ENCODE peak calls at places on chromosomes 11 and 22, in four cellular contexts. One of them, this sample, is unnamed.

GRCh38 chr11:92714111-92714510 is 255.3 kb upstream of the MTNR1B start:
- DNase-seq in IMR-90: no peak
- DNase-seq in mesendoderm: no peak
- DNase-seq in H1: no peak
- DNase-seq in this sample: no peak

GRCh38 chr11:119363874-119364590 is 17.5 kb downstream of the USP2 start:
- DNase-seq in IMR-90: no peak
- DNase-seq in mesendoderm: peak; percentile 56
- DNase-seq in H1: peak; percentile 83
- DNase-seq in this sample: no peak

GRCh38 chr22:49011379-49011768 is 816.3 kb downstream of the BRD1 start:
- DNase-seq in IMR-90: no peak
- DNase-seq in mesendoderm: no peak
- DNase-seq in H1: peak; percentile 29
- DNase-seq in this sample: peak; percentile 10

GRCh38 chr11:120660024-120660565 is 148.5 kb downstream of the GRIK4 start:
- DNase-seq in IMR-90: peak; percentile 36
- DNase-seq in mesendoderm: peak; percentile 79
- DNase-seq in H1: peak; percentile 87
- DNase-seq in this sample: peak; percentile 83

GRCh38 chr11:118872403-118872821 is 11.3 kb upstream of the CXCR5 start:
- DNase-seq in IMR-90: no peak
- DNase-seq in mesendoderm: no peak
- DNase-seq in H1: no peak
- DNase-seq in this sample: no peak

GRCh38 chr11:62707277-62707771 is at the start of the genes BSCL2 and GNG3:
- DNase-seq in IMR-90: no peak
- DNase-seq in mesendoderm: peak; percentile 100
- DNase-seq in H1: peak; percentile 93
- DNase-seq in this sample: peak; percentile 99

GRCh38 chr22:17095538-17095937 is 10.7 kb downstream of the IL17RA start:
- DNase-seq in IMR-90: no peak
- DNase-seq in mesendoderm: no peak
- DNase-seq in H1: no peak
- DNase-seq in this sample: no peak

GRCh38 chr22:43409800-43410199 is 2.0 kb upstream of the MPPED1 start:
- DNase-seq in IMR-90: no peak
- DNase-seq in mesendoderm: no peak
- DNase-seq in H1: no peak
- DNase-seq in this sample: no peak

GRCh38 chr11:84316866-84317560 is 1030.8 kb upstream of the CCDC90B start:
- DNase-seq in IMR-90: peak; percentile 30
- DNase-seq in mesendoderm: peak; percentile 33
- DNase-seq in H1: no peak
- DNase-seq in this sample: no peak

GRCh38 chr22:24578355-24579241 is 14.3 kb downstream of the LRRC75B start:
- DNase-seq in IMR-90: peak; percentile 20
- DNase-seq in mesendoderm: no peak
- DNase-seq in H1: no peak
- DNase-seq in this sample: no peak

GRCh38 chr11:57798905-57799559 is 37.4 kb downstream of the CTNND1 start:
- DNase-seq in IMR-90: peak; percentile 52
- DNase-seq in mesendoderm: peak; percentile 46
- DNase-seq in H1: no peak
- DNase-seq in this sample: no peak

GRCh38 chr11:24496728-24497396 is at the start of gene LUZP2:
- DNase-seq in IMR-90: peak; percentile 51
- DNase-seq in mesendoderm: peak; percentile 90
- DNase-seq in H1: peak; percentile 66
- DNase-seq in this sample: peak; percentile 77

GRCh38 chr22:48715511-48715910 is 1112.2 kb downstream of the BRD1 start:
- DNase-seq in IMR-90: no peak
- DNase-seq in mesendoderm: no peak
- DNase-seq in H1: no peak
- DNase-seq in this sample: no peak

GRCh38 chr11:126624491-126624890 is 269.0 kb downstream of the ST3GAL4 start:
- DNase-seq in IMR-90: no peak
- DNase-seq in mesendoderm: no peak
- DNase-seq in H1: no peak
- DNase-seq in this sample: no peak

GRCh38 chr11:69300124-69301032 is 6.4 kb downstream of the MYEOV start:
- DNase-seq in IMR-90: peak; percentile 61
- DNase-seq in mesendoderm: no peak
- DNase-seq in H1: no peak
- DNase-seq in this sample: no peak

GRCh38 chr11:78161937-78162336 is 22.5 kb upstream of the ALG8 start:
- DNase-seq in IMR-90: peak; percentile 42
- DNase-seq in mesendoderm: no peak
- DNase-seq in H1: no peak
- DNase-seq in this sample: no peak

GRCh38 chr11:132035736-132036135 is 665.3 kb downstream of the NTM start:
- DNase-seq in IMR-90: no peak
- DNase-seq in mesendoderm: peak; percentile 72
- DNase-seq in H1: no peak
- DNase-seq in this sample: no peak

GRCh38 chr11:132039521-132039920 is 669.1 kb downstream of the NTM start:
- DNase-seq in IMR-90: no peak
- DNase-seq in mesendoderm: no peak
- DNase-seq in H1: no peak
- DNase-seq in this sample: no peak

GRCh38 chr11:132036751-132037466 is 666.5 kb downstream of the NTM start:
- DNase-seq in IMR-90: peak; percentile 58
- DNase-seq in mesendoderm: no peak
- DNase-seq in H1: no peak
- DNase-seq in this sample: no peak

GRCh38 chr11:132037961-132038360 is 667.5 kb downstream of the NTM start:
- DNase-seq in IMR-90: no peak
- DNase-seq in mesendoderm: no peak
- DNase-seq in H1: no peak
- DNase-seq in this sample: no peak

GRCh38 chr11:132037467-132037862 is 667.0 kb downstream of the NTM start:
- DNase-seq in IMR-90: no peak
- DNase-seq in mesendoderm: peak; percentile 77
- DNase-seq in H1: no peak
- DNase-seq in this sample: no peak
- H4K5ac ChIP-seq in IMR-90: peak overlapping the region; percentile 6
- H4K5ac ChIP-seq in mesendoderm: no peak overlapping the region
- H4K5ac ChIP-seq in H1: no peak overlapping the region
- H4K5ac ChIP-seq in this sample: no peak overlapping the region

GRCh38 chr22:46690146-46690545 is 47.9 kb downstream of the CERK start:
- DNase-seq in IMR-90: no peak
- DNase-seq in mesendoderm: no peak
- DNase-seq in H1: no peak
- DNase-seq in this sample: no peak
- H4K5ac ChIP-seq in IMR-90: no peak overlapping the region
- H4K5ac ChIP-seq in mesendoderm: no peak overlapping the region
- H4K5ac ChIP-seq in H1: no peak overlapping the region
- H4K5ac ChIP-seq in this sample: no peak overlapping the region

DNA sequence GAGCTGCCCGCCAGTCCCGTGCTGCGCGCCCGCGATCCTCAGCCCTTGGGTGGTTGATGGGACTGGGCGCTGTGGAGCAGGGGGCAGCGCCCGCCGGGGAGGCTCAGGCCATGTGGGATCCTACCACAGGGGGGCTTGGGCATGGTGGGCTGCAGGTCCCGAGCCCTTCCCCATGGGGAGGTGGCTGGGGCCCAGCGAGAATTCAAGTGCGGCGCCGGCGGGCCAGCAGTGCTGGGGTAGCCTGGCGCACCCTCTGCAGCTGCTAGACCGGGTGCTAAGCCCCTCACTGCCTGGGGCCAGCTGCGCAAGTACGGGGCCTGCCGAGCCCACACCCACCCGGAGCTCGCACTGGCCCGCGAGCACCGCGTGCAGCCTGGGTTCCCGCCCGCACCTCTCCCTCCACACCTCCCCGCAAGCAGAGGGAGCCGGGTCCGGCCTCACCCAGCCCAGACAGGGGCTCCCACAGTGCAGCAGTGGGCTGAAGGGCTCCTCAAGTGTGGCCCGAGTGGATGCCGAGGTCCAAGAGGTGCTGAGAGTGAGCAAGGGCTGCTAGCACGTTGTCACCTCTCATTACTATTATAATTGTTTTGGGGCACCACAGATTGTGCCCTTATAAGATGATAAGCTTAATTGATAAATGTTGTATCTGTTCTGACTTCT is 333.2 kb downstream of the CASP12 start:
- DNase-seq in IMR-90: no peak
- DNase-seq in mesendoderm: no peak
- DNase-seq in H1: no peak
- DNase-seq in this sample: no peak
- H4K5ac ChIP-seq in IMR-90: no peak overlapping the region
- H4K5ac ChIP-seq in mesendoderm: no peak overlapping the region
- H4K5ac ChIP-seq in H1: no peak overlapping the region
- H4K5ac ChIP-seq in this sample: no peak overlapping the region

GRCh38 chr11:20000022-20000392 is 160.3 kb downstream of the DBX1 start:
- DNase-seq in IMR-90: no peak
- DNase-seq in mesendoderm: peak; percentile 62
- DNase-seq in H1: no peak
- DNase-seq in this sample: no peak

GRCh38 chr11:20002312-20003216 is 157.7 kb downstream of the DBX1 start:
- DNase-seq in IMR-90: no peak
- DNase-seq in mesendoderm: no peak
- DNase-seq in H1: no peak
- DNase-seq in this sample: no peak

GRCh38 chr11:19996591-19996990 is 163.7 kb downstream of the DBX1 start:
- DNase-seq in IMR-90: no peak
- DNase-seq in mesendoderm: no peak
- DNase-seq in H1: no peak
- DNase-seq in this sample: no peak

GRCh38 chr11:20003357-20003756 is 156.9 kb downstream of the DBX1 start:
- DNase-seq in IMR-90: no peak
- DNase-seq in mesendoderm: no peak
- DNase-seq in H1: no peak
- DNase-seq in this sample: no peak

GRCh38 chr11:20000393-20001134 is 159.7 kb downstream of the DBX1 start:
- DNase-seq in IMR-90: no peak
- DNase-seq in mesendoderm: peak; percentile 95
- DNase-seq in H1: peak; percentile 72
- DNase-seq in this sample: peak; percentile 96
- H4K5ac ChIP-seq in IMR-90: no peak overlapping the region
- H4K5ac ChIP-seq in mesendoderm: no peak overlapping the region
- H4K5ac ChIP-seq in H1: no peak overlapping the region
- H4K5ac ChIP-seq in this sample: no peak overlapping the region

GRCh38 chr22:44680058-44680457 is 21.9 kb upstream of the PRR5 start:
- DNase-seq in IMR-90: no peak
- DNase-seq in mesendoderm: no peak
- DNase-seq in H1: no peak
- DNase-seq in this sample: no peak

GRCh38 chr22:44680481-44680894 is 21.5 kb upstream of the PRR5 start:
- DNase-seq in IMR-90: no peak
- DNase-seq in mesendoderm: no peak
- DNase-seq in H1: no peak
- DNase-seq in this sample: no peak

GRCh38 chr22:44677299-44678244 is 24.4 kb upstream of the PRR5 start:
- DNase-seq in IMR-90: no peak
- DNase-seq in mesendoderm: no peak
- DNase-seq in H1: no peak
- DNase-seq in this sample: no peak

GRCh38 chr22:44678245-44678979 is 23.6 kb upstream of the PRR5 start:
- DNase-seq in IMR-90: no peak
- DNase-seq in mesendoderm: no peak
- DNase-seq in H1: no peak
- DNase-seq in this sample: no peak

GRCh38 chr22:44678980-44679647 is 22.9 kb upstream of the PRR5 start:
- DNase-seq in IMR-90: no peak
- DNase-seq in mesendoderm: no peak
- DNase-seq in H1: no peak
- DNase-seq in this sample: no peak
- H4K5ac ChIP-seq in IMR-90: no peak overlapping the region
- H4K5ac ChIP-seq in mesendoderm: no peak overlapping the region
- H4K5ac ChIP-seq in H1: no peak overlapping the region
- H4K5ac ChIP-seq in this sample: no peak overlapping the region

This sample was measured in H9.